ENCODE peak calls at places on chromosome X, in six cellular contexts. E is PC-9, V is lower lobe of right lung, Y is GM23248, W is cardiac muscle cell, B is neural progenitor cell. Q is an unnamed sample. For H3K4me1 and H3K27me3, the result is how much of the 10 kb centered on the place peaks cover.

GRCh38 chrX:16786791-16787735 is 797 bp downstream of the TXLNG start:
- DNase-seq in E (peak), B (peak), W (peak), V (peak), Y (peak), Q (peak)

GRCh38 chrX:75156537-75156945 is 458 bp upstream of the ABCB7 start:
- DNase-seq in V (no peak), E (no peak), B (no peak), W (peak), Y (peak), Q (peak)

GRCh38 chrX:66004928-66005831 is 34.7 kb downstream of the VSIG4 start:
- DNase-seq in E (no peak), W (no peak), B (no peak), V (no peak), Y (no peak), Q (no peak)

GRCh38 chrX:155949098-155949497 is 48.4 kb upstream of the IL9R start:
- DNase-seq in B (no peak), W (peak), V (no peak), E (no peak), Y (no peak), Q (no peak)

GRCh38 chrX:18721683-18722499 is 14.4 kb downstream of the PPEF1 start:
- DNase-seq in W (no peak), V (no peak), B (no peak), Y (no peak), E (no peak), Q (no peak)

GRCh38 chrX:98548550-98548949 is 1664.8 kb downstream of the RPA4 start:
- DNase-seq in W (no peak), B (peak), Y (no peak), V (no peak), E (no peak), Q (no peak)

GRCh38 chrX:102654696-102655095 is 3.4 kb downstream of the GPRASP1 start:
- DNase-seq in W (peak), V (no peak), B (no peak), Y (no peak), E (no peak), Q (no peak)

GRCh38 chrX:12973561-12974216 is 1.2 kb upstream of the TMSB4X start:
- DNase-seq in E (no peak), W (no peak), Y (no peak), B (peak), V (peak), Q (no peak)

GRCh38 chrX:71859637-71860036 is 51.0 kb upstream of the NHSL2 start:
- DNase-seq in Y (peak), B (peak), V (no peak), E (no peak), W (peak), Q (peak)

GRCh38 chrX:85052636-85053343 is 49.1 kb downstream of the APOOL start:
- DNase-seq in E (peak), V (no peak), W (peak), Y (peak), B (no peak), Q (peak)

GRCh38 chrX:104195489-104196084 is 29.3 kb downstream of the FAM199X start:
- DNase-seq in E (peak), W (peak), B (peak), V (no peak), Y (peak), Q (no peak)

GRCh38 chrX:72141372-72142004 is 9.8 kb upstream of the RTL5 start:
- DNase-seq in W (no peak), V (no peak), E (no peak), B (no peak), Y (no peak), Q (no peak)

GRCh38 chrX:55489315-55490009 is at the start of gene USP51:
- DNase-seq in Y (peak), B (peak), V (peak), E (no peak), W (peak), Q (no peak)

GRCh38 chrX:288561-288991 is 7.4 kb downstream of the PLCXD1 start:
- DNase-seq in B (no peak), Y (no peak), W (no peak), V (peak), E (no peak), Q (no peak)

GRCh38 chrX:153522259-153522658 is 4.8 kb downstream of the ATP2B3 start:
- DNase-seq in W (no peak), B (no peak), V (no peak), Y (no peak), E (no peak), Q (no peak)

GRCh38 chrX:131081772-131082755 is 23.9 kb downstream of the ARHGAP36 start:
- DNase-seq in W (no peak), Y (no peak), V (no peak), B (peak), E (no peak), Q (no peak)

GRCh38 chrX:154371771-154372300 is 2.6 kb downstream of the FLNA start:
- DNase-seq in V (no peak), B (peak), W (no peak), Y (no peak), E (no peak), Q (no peak)

GRCh38 chrX:22800360-22800759 is 199.4 kb upstream of the DDX53 start:
- DNase-seq in V (no peak), E (peak), B (no peak), W (peak), Y (peak), Q (peak)

GRCh38 chrX:71216446-71216845 is 6.6 kb upstream of the GJB1 start:
- DNase-seq in B (no peak), V (no peak), Y (no peak), W (no peak), E (no peak), Q (peak)

GRCh38 chrX:74453178-74453577 is 31.9 kb downstream of the SLC16A2 start:
- DNase-seq in E (no peak), Y (no peak), B (no peak), W (no peak), V (no peak), Q (no peak)

GRCh38 chrX:27276751-27277150 is 186.4 kb downstream of the PPP4R3C start:
- DNase-seq in Y (no peak), E (no peak), W (no peak), B (no peak), V (no peak), Q (no peak)

GRCh38 chrX:134836497-134836968 is 154.3 kb upstream of the SMIM10 start:
- DNase-seq in Y (peak), E (peak), B (no peak), V (no peak), W (peak), Q (no peak)

GRCh38 chrX:103565197-103565596 is 20.1 kb upstream of the TCEAL4 start:
- DNase-seq in W (peak), Y (peak), E (no peak), V (no peak), B (no peak), Q (no peak)

GRCh38 chrX:9612146-9612505 is 147.3 kb downstream of the TBL1X start:
- DNase-seq in B (no peak), W (no peak), V (no peak), Y (no peak), E (no peak), Q (peak)
- H3K4me1 ChIP-seq in B (under half), W (under half), V (under half), Y (under half), E (under half), Q (under half)

GRCh38 chrX:47380268-47380667 is 9.9 kb downstream of the ZNF157 start:
- DNase-seq in E (no peak), V (peak), B (no peak), W (no peak), Y (no peak), Q (peak)
- H3K27me3 ChIP-seq in E (under half), V (under half), B (under half), W (under half), Y (under half), Q (under half)

GRCh38 chrX:24145340-24146186 is 4.0 kb upstream of the ZFX start:
- DNase-seq in V (no peak), W (no peak), E (peak), Y (peak), B (no peak), Q (no peak)
- H3K4me1 ChIP-seq in V (under half), W (under half), E (half or more), Y (under half), B (under half), Q (under half)

DNA sequence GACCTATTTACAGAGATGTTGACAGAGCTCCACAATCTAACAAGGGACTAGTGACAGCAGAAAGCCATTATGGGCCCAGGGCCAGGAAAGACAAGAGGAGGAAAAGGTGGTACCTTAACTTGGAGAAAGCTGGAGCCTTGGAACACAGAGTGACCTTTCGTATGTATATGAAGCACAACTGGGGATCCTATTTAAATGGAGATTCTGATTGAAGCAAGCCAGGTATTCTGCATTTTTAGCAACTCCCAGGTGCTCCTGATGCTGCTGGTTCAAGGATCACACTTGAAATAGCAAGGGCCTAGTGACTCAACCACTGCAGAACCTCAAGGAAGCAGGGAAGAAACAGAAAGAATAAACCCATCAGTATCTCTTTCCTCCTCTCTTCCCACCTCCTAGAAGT is 99.4 kb downstream of the TMEM47 start:
- DNase-seq in W (no peak), V (no peak), B (no peak), E (no peak), Y (no peak), Q (no peak)
- H3K27me3 ChIP-seq in W (under half), V (under half), B (under half), E (under half), Y (under half), Q (under half)

GRCh38 chrX:1521459-1521956 is 15.5 kb downstream of the P2RY8 start:
- DNase-seq in Y (no peak), E (no peak), V (no peak), B (no peak), W (no peak), Q (no peak)

GRCh38 chrX:1516596-1517104 is 20.3 kb downstream of the P2RY8 start:
- DNase-seq in V (no peak), W (no peak), B (no peak), Y (no peak), E (no peak), Q (no peak)

GRCh38 chrX:1519022-1519497 is 17.9 kb downstream of the P2RY8 start:
- DNase-seq in E (no peak), B (no peak), W (no peak), V (no peak), Y (no peak), Q (no peak)

GRCh38 chrX:1520350-1520749 is 16.6 kb downstream of the P2RY8 start:
- DNase-seq in V (no peak), Y (no peak), E (no peak), B (no peak), W (no peak), Q (no peak)

GRCh38 chrX:1518512-1518911 is 18.5 kb downstream of the P2RY8 start:
- DNase-seq in Y (no peak), E (no peak), B (no peak), W (no peak), V (no peak), Q (no peak)
- H3K4me1 ChIP-seq in Y (under half), E (under half), B (under half), W (under half), V (under half), Q (under half)

GRCh38 chrX:49856819-49857218 is 22.5 kb upstream of the USP27X start:
- DNase-seq in Y (no peak), E (no peak), W (no peak), V (no peak), B (no peak), Q (no peak)
- H3K27me3 ChIP-seq in Y (under half), E (under half), W (under half), V (under half), B (under half), Q (under half)

GRCh38 chrX:136168929-136169735 is 21.8 kb downstream of the FHL1 start:
- DNase-seq in W (peak), B (peak), Y (peak), V (no peak), E (peak), Q (peak)
- H3K4me1 ChIP-seq in W (under half), B (under half), Y (under half), V (under half), E (under half), Q (under half)

GRCh38 chrX:137028699-137029098 is 5.1 kb downstream of the GPR101 start:
- DNase-seq in V (no peak), Y (no peak), E (no peak), W (no peak), B (no peak), Q (no peak)
- H3K27me3 ChIP-seq in V (under half), Y (under half), E (under half), W (half or more), B (half or more), Q (under half)

GRCh38 chrX:24148118-24148517 is 1.4 kb upstream of the ZFX start:
- DNase-seq in B (no peak), E (no peak), Y (no peak), W (no peak), V (no peak), Q (no peak)

GRCh38 chrX:24149346-24150050 is at the start of gene ZFX:
- DNase-seq in E (no peak), Y (peak), V (peak), B (peak), W (peak), Q (peak)

GRCh38 chrX:24151513-24151912 is 2.0 kb downstream of the ZFX start:
- DNase-seq in V (no peak), Y (peak), B (no peak), W (no peak), E (no peak), Q (no peak)

GRCh38 chrX:24148535-24149345 is 789 bp upstream of the ZFX start:
- DNase-seq in Y (peak), E (no peak), W (peak), B (no peak), V (peak), Q (peak)

GRCh38 chrX:24150051-24150790 is 692 bp downstream of the ZFX start:
- DNase-seq in Y (peak), W (peak), B (peak), E (peak), V (peak), Q (peak)
- H3K4me1 ChIP-seq in Y (half or more), W (half or more), B (half or more), E (half or more), V (under half), Q (under half)

DNA sequence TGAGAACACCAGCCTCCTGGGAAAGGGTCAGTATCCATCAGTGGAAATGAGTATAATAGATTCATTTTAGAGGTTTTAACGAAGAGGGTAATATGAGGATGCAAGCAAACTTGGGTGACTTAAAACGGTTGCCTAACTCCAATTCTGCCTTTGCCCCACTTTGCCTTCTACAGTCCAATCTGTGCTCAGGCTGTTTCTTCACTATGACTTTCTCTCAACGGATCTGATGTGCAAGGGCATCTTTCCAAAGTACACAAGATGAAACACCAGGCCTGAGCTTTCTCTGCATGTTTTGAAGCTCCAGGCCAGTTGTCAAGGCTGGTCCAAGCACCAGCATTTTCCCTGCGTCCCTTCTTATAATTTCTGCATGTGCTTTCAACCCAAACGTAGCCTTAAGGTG is 68.0 kb upstream of the TMEM164 start:
- DNase-seq in B (no peak), Y (peak), W (peak), V (no peak), E (no peak), Q (no peak)
- H3K27me3 ChIP-seq in B (under half), Y (under half), W (under half), V (under half), E (under half), Q (under half)

Q was measured in SJCRH30.